ENCODE peak calls at places on chromosomes 1 and 21, in ten cellular contexts. W, K, O, A, U, X, Q, R, P and D are unnamed samples.

GRCh38 chr1:244414543-244414942 is 37.2 kb downstream of the ADSS2 start:
- DNase-seq in O (no peak), R (peak), U (no peak), A (no peak), Q (no peak), K (no peak), W (no peak), P (no peak), X (no peak), D (no peak)

GRCh38 chr1:24535021-24535424 is 20.9 kb upstream of the NCMAP start:
- DNase-seq in K (no peak), O (no peak), Q (no peak), P (no peak), X (no peak), A (peak), W (no peak), U (peak), R (no peak), D (peak)

GRCh38 chr1:75677443-75677842 is 47.1 kb upstream of the ACADM start:
- DNase-seq in U (no peak), W (no peak), K (no peak), A (no peak), Q (no peak), X (no peak), P (no peak), O (no peak), R (no peak), D (no peak)

GRCh38 chr1:181208967-181209366 is 120.5 kb downstream of the IER5 start:
- DNase-seq in O (no peak), K (no peak), W (peak), U (no peak), R (no peak), A (no peak), X (no peak), P (no peak), Q (no peak), D (no peak)

GRCh38 chr1:63448741-63449140 is 74.3 kb downstream of the ITGB3BP start:
- DNase-seq in U (no peak), O (no peak), Q (no peak), W (no peak), X (no peak), P (no peak), A (no peak), R (no peak), K (no peak), D (no peak)

GRCh38 chr1:15942661-15943514 is 33.0 kb downstream of the ZBTB17 start:
- DNase-seq in R (no peak), W (no peak), P (no peak), A (no peak), U (no peak), O (no peak), K (no peak), X (no peak), Q (no peak), D (no peak)

GRCh38 chr1:100249155-100249536 is 488 bp downstream of the DBT start:
- DNase-seq in P (no peak), K (no peak), W (no peak), Q (no peak), A (no peak), X (no peak), O (no peak), U (no peak), R (no peak), D (no peak)

GRCh38 chr1:57966340-57966739 is 542.5 kb upstream of the DAB1 start:
- DNase-seq in Q (no peak), P (no peak), W (no peak), A (no peak), O (no peak), R (no peak), X (no peak), U (no peak), K (no peak), D (no peak)

GRCh38 chr1:207021139-207021861 is 11.3 kb downstream of the C1orf116 start:
- DNase-seq in Q (no peak), U (no peak), P (no peak), K (no peak), A (no peak), O (no peak), W (no peak), X (no peak), R (peak), D (no peak)

GRCh38 chr21:44510508-44511218 is 29.3 kb downstream of the KRTAP10-1 start:
- DNase-seq in X (peak), R (no peak), P (peak), U (peak), W (peak), Q (peak), K (no peak), O (peak), A (peak), D (peak)

GRCh38 chr1:3283849-3284248 is 170.6 kb upstream of the ARHGEF16 start:
- DNase-seq in R (no peak), K (no peak), A (no peak), O (peak), P (no peak), X (peak), Q (peak), U (no peak), W (no peak), D (no peak)

GRCh38 chr21:19321688-19322087 is 918.1 kb upstream of the TMPRSS15 start:
- DNase-seq in U (no peak), K (no peak), A (no peak), W (no peak), X (no peak), P (no peak), R (no peak), O (no peak), Q (no peak), D (no peak)

GRCh38 chr1:60283690-60284089 is 210.1 kb upstream of the C1orf87 start:
- DNase-seq in R (peak), P (no peak), A (no peak), U (no peak), W (no peak), K (no peak), X (no peak), O (peak), Q (no peak), D (no peak)

GRCh38 chr1:51520700-51521248 is 1.7 kb upstream of the EPS15 start:
- DNase-seq in O (no peak), R (peak), P (no peak), W (no peak), X (no peak), U (no peak), A (no peak), Q (no peak), K (no peak), D (no peak)

GRCh38 chr1:65425697-65426096 is 5.2 kb downstream of the LEPR start:
- DNase-seq in K (peak), P (no peak), Q (no peak), A (no peak), R (peak), U (no peak), O (no peak), X (no peak), W (no peak), D (no peak)

GRCh38 chr21:42113926-42114409 is 42.9 kb downstream of the UMODL1 start:
- DNase-seq in W (no peak), O (no peak), A (no peak), K (no peak), Q (no peak), P (no peak), R (peak), U (no peak), X (no peak), D (no peak)

GRCh38 chr1:223339861-223340260 is 24.1 kb downstream of the SUSD4 start:
- DNase-seq in W (no peak), U (no peak), R (no peak), P (no peak), A (no peak), X (no peak), K (no peak), O (no peak), Q (no peak), D (no peak)